ENCODE peak calls at places on chromosomes 4 and X, in four cellular contexts. U is HL-60, T is K562, K is GM12878. B is an unnamed sample.

GRCh38 chr4:97013309-97014106 is 1129.8 kb downstream of the STPG2 start:
- DNase-seq in T (no peak), K (no peak), U (no peak), B (no peak)

GRCh38 chrX:19064175-19064574 is 58.1 kb downstream of the ADGRG2 start:
- DNase-seq in T (no peak), U (no peak), K (no peak), B (no peak)

GRCh38 chr4:47531241-47531953 is 46.3 kb downstream of the ATP10D start:
- DNase-seq in K (peak; percentile 86), T (no peak), U (peak; percentile 28), B (no peak)

GRCh38 chrX:69032601-69033000 is 132.7 kb downstream of the PJA1 start:
- DNase-seq in K (no peak), T (no peak), U (no peak), B (no peak)

GRCh38 chr4:99868126-99868596 is 26.1 kb downstream of the LAMTOR3 start:
- DNase-seq in T (no peak), U (no peak), K (no peak), B (no peak)

GRCh38 chrX:20271730-20272129 is 5.0 kb upstream of the RPS6KA3 start:
- DNase-seq in K (no peak), U (no peak), T (no peak), B (no peak)

GRCh38 chr4:150821641-150822040 is 193.4 kb downstream of the LRBA start:
- DNase-seq in K (no peak), U (no peak), T (no peak), B (no peak)

GRCh38 chr4:37446016-37446415 is 201.5 kb downstream of the NWD2 start:
- DNase-seq in K (no peak), T (no peak), U (no peak), B (no peak)

GRCh38 chr4:156559346-156559745 is 412.3 kb downstream of the PDGFC start:
- DNase-seq in U (no peak), T (no peak), K (no peak), B (no peak)

DNA sequence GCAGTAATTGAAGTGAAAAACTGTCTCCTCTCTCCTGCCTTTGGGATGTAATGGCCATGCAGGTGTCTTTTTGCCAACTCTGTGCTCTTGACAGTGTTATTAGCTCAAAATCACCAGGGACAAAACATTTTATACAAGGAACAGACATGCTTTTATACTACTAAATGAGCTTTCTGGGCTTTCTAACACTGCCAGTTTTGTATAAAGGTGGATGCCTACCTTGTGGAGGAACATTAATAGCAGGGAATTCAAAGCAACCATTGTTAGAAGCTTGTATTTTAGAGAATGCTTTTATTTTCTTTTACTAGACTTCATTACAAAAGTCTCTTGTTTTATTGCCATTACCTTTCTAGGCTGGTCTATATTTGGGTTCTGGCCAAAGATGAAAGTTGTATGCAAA is 54.7 kb upstream of the ARSJ start:
- DNase-seq in T (no peak), K (no peak), U (no peak), B (no peak)
- TF ChIP-seq SPI1 in T (no peak), K (no peak), U (no peak), B (no peak)

DNA sequence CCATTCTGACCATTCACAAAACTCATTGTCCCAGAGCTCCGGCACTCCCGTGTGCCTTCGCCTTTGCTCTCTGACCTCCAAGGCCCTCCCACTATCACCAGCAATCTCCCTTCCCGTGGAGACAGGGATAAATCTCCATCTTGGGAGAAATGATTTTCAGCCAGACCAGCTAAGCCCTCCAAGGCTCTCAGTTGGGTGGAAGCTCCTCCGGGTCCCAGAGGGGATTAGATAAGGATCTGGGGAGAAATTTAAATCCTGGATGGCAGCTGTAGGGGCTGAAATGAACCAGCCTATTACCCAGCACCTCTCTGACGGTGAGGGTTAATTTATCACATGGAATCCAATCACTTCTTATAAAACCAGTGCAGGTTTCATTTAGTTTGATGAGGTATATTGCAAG is 366.2 kb downstream of the FBXW7 start:
- DNase-seq in U (no peak), T (no peak), K (no peak), B (no peak)
- TF ChIP-seq SPI1 in U (no peak), T (no peak), K (no peak), B (no peak)

DNA sequence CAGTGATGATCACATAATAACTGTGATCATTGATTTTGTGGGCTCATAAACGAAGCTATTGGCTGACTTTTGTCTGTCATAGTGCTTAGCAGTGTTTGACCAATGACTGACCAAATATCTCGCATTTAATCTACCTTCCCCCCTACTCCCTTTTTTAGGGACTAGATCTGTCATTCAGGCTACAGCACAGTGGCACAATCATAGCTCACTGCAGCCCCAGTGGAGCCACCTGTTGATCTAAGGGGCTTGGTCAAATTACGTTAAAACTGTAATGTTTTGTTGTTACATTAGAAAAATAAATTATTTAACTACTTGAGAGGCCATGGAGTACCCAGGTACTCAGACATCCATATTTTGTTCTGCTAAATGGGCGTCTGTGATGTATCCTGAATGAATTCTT is 1.5 kb downstream of the FUNDC2 start:
- DNase-seq in U (no peak), T (peak; percentile 38), K (no peak), B (no peak)
- TF ChIP-seq SPI1 in U (no peak), T (no peak), K (no peak), B (no peak)

DNA sequence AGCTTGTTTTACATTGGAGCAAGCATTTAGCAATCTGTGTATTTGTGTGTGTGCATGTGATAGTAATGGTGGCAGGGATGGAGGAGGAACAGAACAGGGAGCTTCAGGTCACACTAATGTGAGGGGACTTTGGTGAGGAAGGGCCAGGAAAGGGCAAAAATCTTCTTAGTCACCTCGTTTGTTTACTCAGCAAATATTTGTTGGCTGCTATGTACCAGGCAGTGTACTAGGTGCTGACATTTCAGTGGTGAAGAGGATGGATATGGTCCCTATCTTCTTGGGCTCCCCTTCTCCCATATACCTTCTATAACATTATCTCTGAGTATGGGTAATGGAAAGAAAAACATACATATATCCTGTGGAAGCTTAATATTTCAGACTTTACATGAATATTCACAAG is 48.5 kb upstream of the HDAC8 start:
- DNase-seq in U (no peak), K (no peak), T (no peak), B (no peak)
- TF ChIP-seq SPI1 in U (no peak), K (no peak), T (no peak), B (no peak)

DNA sequence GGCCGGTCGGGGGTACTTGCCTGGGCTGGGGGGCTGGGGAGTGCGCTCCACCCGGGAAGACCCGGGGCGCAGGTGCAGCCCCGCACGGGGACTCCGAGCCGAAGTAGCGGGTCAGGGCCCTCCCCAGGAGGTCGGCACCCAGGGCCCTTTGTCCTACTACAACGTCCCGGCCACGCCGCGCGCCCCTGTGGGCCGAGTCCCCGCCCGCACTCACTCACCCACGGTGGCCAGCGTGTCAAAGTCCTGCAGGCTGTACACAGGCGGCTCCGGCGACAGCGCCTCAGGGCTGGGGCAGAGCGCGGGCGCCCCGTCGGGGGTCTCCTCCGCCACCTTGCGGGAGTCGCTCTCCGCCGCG is 602 bp downstream of the PRKX start:
- DNase-seq in T (peak; percentile 31), U (no peak), K (no peak), B (no peak)
- TF ChIP-seq SPI1 in T (no peak), U (no peak), K (no peak), B (no peak)